ENCODE peak calls at places on chromosome 13, in nine cellular contexts. V is neuronal stem cell, D is IMR-90, U is neural progenitor cell, F is H9, P is Karpas-422, S is fibroblast of lung, X is mesenchymal stem cell, R is mesendoderm. M is an unnamed sample. For H3K4me1, the result is how much of the 10 kb centered on the place peaks cover.

GRCh38 chr13:38661276-38661675 is 25.6 kb upstream of the FREM2 start:
- DNase-seq in V (no peak), D (no peak), U (no peak), F (no peak), P (no peak), S (no peak), X (no peak), R (no peak), M (peak)

GRCh38 chr13:69547780-69548179 is 559.8 kb upstream of the ATXN8OS start:
- DNase-seq in V (no peak), D (no peak), U (no peak), F (no peak), P (no peak), S (no peak), X (no peak), R (no peak), M (no peak)

GRCh38 chr13:68927387-68928026 is 1180.1 kb upstream of the ATXN8OS start:
- DNase-seq in V (peak), D (no peak), U (peak), F (peak), P (peak), S (peak), X (peak), R (peak), M (no peak)

GRCh38 chr13:42312817-42313431 is 41.0 kb downstream of the AKAP11 start:
- DNase-seq in V (no peak), D (no peak), U (no peak), F (no peak), P (no peak), S (no peak), X (no peak), R (no peak), M (no peak)

GRCh38 chr13:38767506-38768265 is 80.8 kb downstream of the FREM2 start:
- DNase-seq in V (no peak), D (no peak), U (no peak), F (no peak), P (no peak), S (no peak), X (no peak), R (no peak), M (no peak)

GRCh38 chr13:51632643-51633357 is 48.5 kb downstream of the WDFY2 start:
- DNase-seq in V (peak), D (no peak), U (peak), F (peak), P (no peak), S (no peak), X (no peak), R (peak), M (no peak)

GRCh38 chr13:59531571-59532091 is 632.1 kb downstream of the DIAPH3 start:
- DNase-seq in V (no peak), D (peak), U (peak), F (peak), P (no peak), S (peak), X (peak), R (peak), M (peak)

GRCh38 chr13:102117175-102117830 is 284.5 kb downstream of the FGF14 start:
- DNase-seq in V (no peak), D (no peak), U (no peak), F (no peak), P (no peak), S (peak), X (no peak), R (no peak), M (no peak)

GRCh38 chr13:66803759-66804456 is 426.2 kb downstream of the PCDH9 start:
- DNase-seq in V (no peak), D (peak), U (no peak), F (no peak), P (no peak), S (no peak), X (peak), R (no peak), M (peak)

GRCh38 chr13:73879346-73880020 is 254.7 kb downstream of the KLF12 start:
- DNase-seq in V (no peak), D (peak), U (no peak), F (no peak), P (no peak), S (peak), X (peak), R (no peak), M (no peak)

DNA sequence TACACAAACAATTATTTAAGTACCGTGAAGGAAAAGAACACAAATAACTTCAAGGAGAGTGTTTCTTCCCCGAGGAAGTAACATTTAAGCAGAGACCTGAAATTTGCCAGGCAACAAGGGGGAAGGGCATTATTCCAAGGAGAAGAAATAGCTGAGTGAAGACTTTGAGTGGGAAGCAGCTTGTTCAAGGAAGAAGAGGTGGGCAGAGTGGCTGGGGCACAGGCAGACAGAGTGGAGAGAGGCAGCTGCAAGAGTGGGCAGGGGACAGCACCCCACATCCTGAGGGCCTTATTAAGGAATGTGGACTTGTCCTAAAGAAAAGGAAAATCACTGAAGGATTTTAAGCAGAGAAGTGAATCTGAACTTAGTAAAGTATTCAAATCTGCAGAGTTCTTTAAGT is 4.7 kb upstream of the DCLK1 start:
- DNase-seq in V (no peak), D (no peak), U (no peak), F (no peak), P (no peak), S (no peak), X (no peak), R (no peak), M (no peak)
- H3K9ac ChIP-seq in V (no peak), D (no peak), U (no peak), F (no peak), P (no peak), S (no peak), X (no peak), R (no peak), M (no peak)

GRCh38 chr13:113545931-113546516 is 38.5 kb upstream of the TFDP1 start:
- DNase-seq in V (no peak), D (no peak), U (no peak), F (peak), P (no peak), S (no peak), X (no peak), R (no peak), M (no peak)

GRCh38 chr13:113546571-113547247 is 37.8 kb upstream of the TFDP1 start:
- DNase-seq in V (no peak), D (peak), U (no peak), F (no peak), P (no peak), S (peak), X (no peak), R (no peak), M (no peak)

GRCh38 chr13:113544896-113545295 is 39.7 kb upstream of the TFDP1 start:
- DNase-seq in V (no peak), D (no peak), U (no peak), F (peak), P (no peak), S (no peak), X (no peak), R (no peak), M (peak)

GRCh38 chr13:113544071-113544891 is 40.3 kb upstream of the TFDP1 start:
- DNase-seq in V (no peak), D (no peak), U (no peak), F (peak), P (no peak), S (no peak), X (no peak), R (no peak), M (no peak)

GRCh38 chr13:113545455-113545930 is 39.1 kb upstream of the TFDP1 start:
- DNase-seq in V (no peak), D (peak), U (no peak), F (peak), P (no peak), S (peak), X (peak), R (peak), M (peak)
- H3K4me1 ChIP-seq in V (under half), D (under half), U (under half), F (under half), P (under half), S (under half), X (half or more), R (under half), M (under half)

GRCh38 chr13:25727776-25728175 is 324.0 kb downstream of the SHISA2 start:
- DNase-seq in V (no peak), D (no peak), U (no peak), F (no peak), P (no peak), S (no peak), X (no peak), R (no peak), M (no peak)

GRCh38 chr13:25727250-25727649 is 324.6 kb downstream of the SHISA2 start:
- DNase-seq in V (no peak), D (no peak), U (no peak), F (no peak), P (no peak), S (no peak), X (no peak), R (no peak), M (no peak)

GRCh38 chr13:25731037-25731436 is 320.8 kb downstream of the SHISA2 start:
- DNase-seq in V (no peak), D (no peak), U (no peak), F (no peak), P (no peak), S (no peak), X (no peak), R (no peak), M (no peak)

GRCh38 chr13:25731511-25731910 is 320.3 kb downstream of the SHISA2 start:
- DNase-seq in V (no peak), D (no peak), U (no peak), F (no peak), P (no peak), S (no peak), X (no peak), R (no peak), M (no peak)

GRCh38 chr13:25729201-25729600 is 322.6 kb downstream of the SHISA2 start:
- DNase-seq in V (no peak), D (no peak), U (no peak), F (no peak), P (no peak), S (no peak), X (no peak), R (no peak), M (no peak)
- H3K9ac ChIP-seq in V (no peak), D (no peak), U (no peak), F (no peak), P (no peak), S (no peak), X (no peak), R (no peak), M (no peak)

GRCh38 chr13:44158741-44159632 is 214.6 kb upstream of the SERP2 start:
- DNase-seq in V (no peak), D (no peak), U (no peak), F (no peak), P (no peak), S (no peak), X (no peak), R (no peak), M (peak)

GRCh38 chr13:44155422-44156293 is 218.0 kb upstream of the SERP2 start:
- DNase-seq in V (no peak), D (peak), U (peak), F (peak), P (no peak), S (peak), X (peak), R (peak), M (no peak)

GRCh38 chr13:44157614-44158013 is 216.0 kb upstream of the SERP2 start:
- DNase-seq in V (no peak), D (no peak), U (no peak), F (no peak), P (no peak), S (peak), X (no peak), R (no peak), M (no peak)

GRCh38 chr13:44158055-44158655 is 215.5 kb upstream of the SERP2 start:
- DNase-seq in V (no peak), D (no peak), U (no peak), F (no peak), P (no peak), S (no peak), X (no peak), R (no peak), M (no peak)

GRCh38 chr13:44156294-44156658 is 217.3 kb upstream of the SERP2 start:
- DNase-seq in V (no peak), D (no peak), U (no peak), F (no peak), P (no peak), S (no peak), X (no peak), R (no peak), M (no peak)
- H3K4me1 ChIP-seq in V (under half), D (under half), U (under half), F (under half), P (under half), S (under half), X (under half), R (under half), M (under half)